ENCODE peak calls at places on chromosomes 13 and 19, in four cellular contexts. F, S, Q and J are unnamed samples.

GRCh38 chr19:23787106-23787505 is 28.4 kb upstream of the ZNF681 start:
- DNase-seq in F (peak; percentile 37), S (no peak), Q (no peak), J (no peak)

GRCh38 chr13:41610426-41610825 is 153.1 kb downstream of the RGCC start:
- DNase-seq in F (no peak), S (no peak), Q (peak; percentile 44), J (no peak)

GRCh38 chr13:72728290-72728605 is 525 bp downstream of the BORA start:
- DNase-seq in F (no peak), S (no peak), Q (no peak), J (no peak)

GRCh38 chr13:26549713-26550112 is 7.8 kb upstream of the WASF3 start:
- DNase-seq in F (no peak), S (no peak), Q (no peak), J (no peak)

GRCh38 chr19:12796146-12797071 is 5.1 kb downstream of the JUNB start:
- DNase-seq in F (peak; percentile 85), S (peak; percentile 76), Q (peak; percentile 66), J (peak; percentile 73)

GRCh38 chr13:93881418-93881817 is 598.1 kb downstream of the DCT start:
- DNase-seq in F (no peak), S (no peak), Q (no peak), J (no peak)

GRCh38 chr13:44449999-44450821 is 76.6 kb downstream of the SERP2 start:
- DNase-seq in F (no peak), S (no peak), Q (no peak), J (no peak)

GRCh38 chr13:38013676-38014075 is 144.1 kb upstream of the TRPC4 start:
- DNase-seq in F (no peak), S (no peak), Q (no peak), J (no peak)

GRCh38 chr13:26061947-26062346 is 10.1 kb upstream of the SHISA2 start:
- DNase-seq in F (no peak), S (no peak), Q (no peak), J (no peak)

GRCh38 chr13:41411536-41411935 is 45.8 kb upstream of the RGCC start:
- DNase-seq in F (no peak), S (peak; percentile 17), Q (no peak), J (peak; percentile 18)

GRCh38 chr13:21661510-21661909 is 9.4 kb upstream of the FGF9 start:
- DNase-seq in F (no peak), S (no peak), Q (no peak), J (no peak)

GRCh38 chr13:94335786-94336357 is 143.6 kb downstream of the DCT start:
- DNase-seq in F (no peak), S (no peak), Q (no peak), J (no peak)

GRCh38 chr19:34428549-34429285 is 536 bp downstream of the UBA2 start:
- DNase-seq in F (peak; percentile 45), S (peak; percentile 29), Q (peak; percentile 51), J (no peak)

GRCh38 chr19:48975947-48976847 is 11.1 kb downstream of the FTL start:
- DNase-seq in F (no peak), S (no peak), Q (no peak), J (no peak)

GRCh38 chr13:70795484-70795883 is 687.2 kb upstream of the KLHL1 start:
- DNase-seq in F (no peak), S (no peak), Q (no peak), J (no peak)

GRCh38 chr19:19527371-19527656 is 1.4 kb upstream of the YJEFN3 start:
- DNase-seq in F (no peak), S (no peak), Q (no peak), J (no peak)

GRCh38 chr13:45231722-45232121 is 30.9 kb upstream of the KCTD4 start:
- DNase-seq in F (no peak), S (no peak), Q (no peak), J (no peak)

GRCh38 chr19:1923319-1923718 is 17.7 kb upstream of the CSNK1G2 start:
- DNase-seq in F (no peak), S (no peak), Q (no peak), J (no peak)

GRCh38 chr13:94249512-94249911 is 230.0 kb downstream of the DCT start:
- DNase-seq in F (no peak), S (no peak), Q (no peak), J (no peak)

GRCh38 chr13:35621989-35622388 is 145.5 kb upstream of the MAB21L1 start:
- DNase-seq in F (no peak), S (no peak), Q (no peak), J (no peak)

GRCh38 chr19:18464646-18465045 is 26.7 kb upstream of the ISYNA1 start:
- DNase-seq in F (peak; percentile 79), S (peak; percentile 84), Q (peak; percentile 76), J (no peak)

GRCh38 chr19:19259741-19260140 is 13.4 kb downstream of the TM6SF2 start:
- DNase-seq in F (no peak), S (no peak), Q (no peak), J (no peak)

GRCh38 chr19:4504874-4505569 is 13.3 kb downstream of the PLIN4 start:
- DNase-seq in F (no peak), S (no peak), Q (no peak), J (no peak)

GRCh38 chr19:4503224-4504170 is 14.8 kb downstream of the PLIN4 start:
- DNase-seq in F (no peak), S (no peak), Q (no peak), J (no peak)

GRCh38 chr19:4502282-4503223 is 15.7 kb downstream of the PLIN4 start:
- DNase-seq in F (no peak), S (no peak), Q (no peak), J (no peak)

GRCh38 chr19:4505570-4506448 is 12.5 kb downstream of the PLIN4 start:
- DNase-seq in F (no peak), S (no peak), Q (no peak), J (no peak)

DNA sequence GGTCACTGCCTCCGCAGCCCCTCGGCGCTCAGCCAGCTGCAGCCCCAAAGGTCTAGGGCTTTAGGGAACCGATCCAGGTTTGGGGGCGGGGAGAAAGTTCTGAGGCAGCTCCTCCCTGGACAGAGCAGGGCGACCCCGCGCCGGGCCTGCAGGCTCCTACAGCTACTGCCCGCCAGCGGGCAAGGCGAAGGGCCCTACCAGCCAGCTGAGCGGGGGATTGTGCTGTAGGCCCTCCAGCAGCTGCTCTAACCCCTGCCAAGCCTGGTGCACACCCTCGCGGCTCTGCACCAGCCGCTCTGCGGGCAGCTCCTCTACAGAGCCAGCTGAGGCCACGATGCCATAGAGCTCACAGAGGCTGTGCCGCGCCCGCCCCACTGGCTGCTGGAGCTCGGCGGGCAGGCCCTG is 14.0 kb downstream of the PLIN4 start:
- DNase-seq in F (no peak), S (no peak), Q (no peak), J (no peak)
- H3K27ac ChIP-seq in F (no peak overlapping the region), S (no peak overlapping the region), Q (no peak overlapping the region), J (no peak overlapping the region)

GRCh38 chr19:8511573-8512101 is 2.3 kb downstream of the ZNF414 start:
- DNase-seq in F (no peak), S (no peak), Q (no peak), J (no peak)
- TF ChIP-seq CTCF in F (no peak), S (no peak), Q (no peak), J (no peak)

GRCh38 chr19:41671481-41671880 is 16.6 kb downstream of the CEACAM7 start:
- DNase-seq in F (peak; percentile 72), S (no peak), Q (no peak), J (no peak)
- H3K27me3 ChIP-seq in F (peaks cover 19% of the 10 kb centered on the region), S (no peaks in the 10 kb centered on the region), Q (peaks cover 52% of the 10 kb centered on the region), J (peaks cover 49% of the 10 kb centered on the region)

DNA sequence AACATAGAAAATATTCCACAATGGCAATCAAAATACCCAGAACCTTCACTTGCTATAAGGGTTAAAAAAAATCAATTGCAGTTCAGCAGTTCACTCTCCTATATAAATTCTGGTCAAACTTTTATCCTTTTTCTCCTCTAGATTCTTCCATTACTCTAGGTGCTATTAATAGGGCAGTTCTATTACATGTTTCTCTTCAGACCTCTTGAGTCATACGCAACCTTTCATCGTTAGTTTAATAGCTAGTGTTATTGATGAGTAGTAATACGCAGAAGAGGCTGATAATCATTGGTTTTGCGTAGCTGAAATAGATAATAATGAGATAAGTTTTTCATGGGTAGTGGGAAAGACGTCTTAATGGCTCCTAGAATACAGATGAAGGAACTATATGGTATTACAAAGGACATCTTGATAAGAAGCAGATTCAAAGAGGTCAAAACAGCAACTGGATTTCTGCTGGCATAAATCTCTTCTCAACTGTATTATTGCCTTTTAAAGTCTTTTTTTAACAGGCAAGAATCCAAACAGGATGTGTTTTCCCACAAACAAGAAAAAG is 118.3 kb upstream of the STARD13 start:
- DNase-seq in F (no peak), S (no peak), Q (no peak), J (no peak)
- H3K27ac ChIP-seq in F (no peak overlapping the region), S (no peak overlapping the region), Q (no peak overlapping the region), J (no peak overlapping the region)

GRCh38 chr13:98972627-98973026 is 5.2 kb downstream of the DOCK9 start:
- DNase-seq in F (no peak), S (no peak), Q (no peak), J (no peak)

GRCh38 chr13:98975822-98976261 is 2.0 kb downstream of the DOCK9 start:
- DNase-seq in F (no peak), S (no peak), Q (no peak), J (no peak)

GRCh38 chr13:98970293-98970692 is 7.6 kb downstream of the DOCK9 start:
- DNase-seq in F (no peak), S (no peak), Q (peak; percentile 35), J (no peak)

GRCh38 chr13:98974053-98974452 is 3.8 kb downstream of the DOCK9 start:
- DNase-seq in F (no peak), S (no peak), Q (no peak), J (no peak)

GRCh38 chr13:98972059-98972458 is 5.8 kb downstream of the DOCK9 start:
- DNase-seq in F (no peak), S (no peak), Q (no peak), J (no peak)
- TF ChIP-seq CTCF in F (no peak), S (no peak), Q (no peak), J (no peak)

GRCh38 chr13:112131081-112131739 is 64.3 kb downstream of the SOX1 start:
- DNase-seq in F (no peak), S (no peak), Q (no peak), J (no peak)
- H3K27me3 ChIP-seq in F (no peaks in the 10 kb centered on the region), S (peaks cover 4% of the 10 kb centered on the region), Q (peaks cover 84% of the 10 kb centered on the region), J (no peaks in the 10 kb centered on the region)

GRCh38 chr13:31869582-31869981 is 130.3 kb downstream of the RXFP2 start:
- DNase-seq in F (no peak), S (no peak), Q (no peak), J (no peak)

GRCh38 chr13:31866099-31866498 is 126.8 kb downstream of the RXFP2 start:
- DNase-seq in F (no peak), S (no peak), Q (no peak), J (no peak)

GRCh38 chr13:31875134-31875533 is 135.8 kb downstream of the RXFP2 start:
- DNase-seq in F (no peak), S (no peak), Q (no peak), J (no peak)

GRCh38 chr13:31867709-31868108 is 128.4 kb downstream of the RXFP2 start:
- DNase-seq in F (no peak), S (no peak), Q (no peak), J (no peak)

GRCh38 chr13:31870511-31870910 is 131.2 kb downstream of the RXFP2 start:
- DNase-seq in F (no peak), S (no peak), Q (no peak), J (no peak)
- H3K27ac ChIP-seq in F (no peak overlapping the region), S (no peak overlapping the region), Q (no peak overlapping the region), J (no peak overlapping the region)

DNA sequence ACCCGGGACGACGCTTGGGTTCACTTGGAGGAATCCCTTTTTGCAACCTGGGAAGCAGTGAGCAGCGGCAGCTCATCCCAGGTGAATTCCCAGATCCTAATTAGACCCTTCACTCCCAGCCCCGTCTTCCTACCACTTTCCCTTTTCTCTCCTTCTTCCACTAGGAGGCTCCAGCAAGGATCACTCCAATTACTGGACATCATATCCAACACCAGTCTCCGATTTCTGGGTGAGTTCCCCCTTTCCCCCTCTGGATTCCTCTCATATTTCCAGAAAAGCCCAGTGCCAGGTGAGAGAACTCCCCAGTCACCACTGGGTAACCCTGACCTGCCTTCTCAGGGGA is 17.1 kb upstream of the ZSCAN4 start:
- DNase-seq in F (no peak), S (no peak), Q (no peak), J (no peak)
- TF ChIP-seq CTCF in F (no peak), S (no peak), Q (no peak), J (no peak)